ENCODE peak calls at places on chromosome 10, in eight cellular contexts. C, V, I, F, P, R, D and J are unnamed samples.

GRCh38 chr10:80122746-80123145 is 9.8 kb upstream of the PLAC9 start:
- DNase-seq in V (no peak), F (no peak), I (no peak), C (no peak), R (no peak), P (no peak), D (no peak), J (peak; percentile 57)

GRCh38 chr10:61399386-61399785 is 53.8 kb downstream of the TMEM26 start:
- DNase-seq in F (peak; percentile 1), I (no peak), C (no peak), V (no peak), R (no peak), D (no peak), P (peak; percentile 83), J (peak; percentile 11)

GRCh38 chr10:124722812-124723783 is 21.1 kb downstream of the FAM53B start:
- DNase-seq in R (no peak), F (no peak), I (no peak), C (peak; percentile 61), V (no peak), P (no peak), D (peak; percentile 27), J (no peak)

GRCh38 chr10:131094406-131095108 is 217.0 kb downstream of the TCERG1L start:
- DNase-seq in C (no peak), I (no peak), D (no peak), F (peak; percentile 31), P (no peak), R (no peak), V (no peak), J (no peak)

GRCh38 chr10:98254234-98254858 is 13.6 kb downstream of the LOXL4 start:
- DNase-seq in F (no peak), P (no peak), C (no peak), I (no peak), D (no peak), V (no peak), R (no peak), J (no peak)

GRCh38 chr10:8389630-8390029 is 335.1 kb downstream of the GATA3 start:
- DNase-seq in I (no peak), F (no peak), C (no peak), R (no peak), P (peak; percentile 70), D (no peak), V (no peak), J (no peak)

GRCh38 chr10:34358729-34359128 is 456.4 kb downstream of the PARD3 start:
- DNase-seq in C (no peak), F (no peak), P (no peak), V (no peak), I (no peak), R (no peak), D (no peak), J (no peak)

GRCh38 chr10:106919798-106920382 is 244.6 kb downstream of the SORCS1 start:
- DNase-seq in I (no peak), R (no peak), C (no peak), P (no peak), D (no peak), V (no peak), F (no peak), J (no peak)

GRCh38 chr10:62861507-62861906 is 45.3 kb upstream of the EGR2 start:
- DNase-seq in F (no peak), C (no peak), R (no peak), V (no peak), I (no peak), P (peak; percentile 49), D (no peak), J (peak; percentile 14)

GRCh38 chr10:91137822-91138221 is 82.6 kb upstream of the PCGF5 start:
- DNase-seq in C (no peak), F (no peak), R (peak; percentile 57), I (no peak), V (no peak), D (no peak), P (no peak), J (no peak)

GRCh38 chr10:96334888-96335526 is 23.8 kb downstream of the OPALIN start:
- DNase-seq in V (no peak), P (peak; percentile 14), I (no peak), F (peak; percentile 49), D (no peak), R (peak; percentile 30), C (no peak), J (peak; percentile 57)

GRCh38 chr10:15037691-15038090 is 6.1 kb upstream of the OLAH start:
- DNase-seq in R (no peak), C (no peak), I (no peak), V (no peak), P (no peak), D (no peak), F (no peak), J (no peak)

GRCh38 chr10:24645784-24646183 is 77.9 kb downstream of the ARHGAP21 start:
- DNase-seq in D (no peak), F (no peak), I (no peak), C (no peak), P (peak; percentile 14), R (no peak), V (no peak), J (no peak)

GRCh38 chr10:12432402-12433189 is 83.2 kb downstream of the CAMK1D start:
- DNase-seq in I (no peak), F (no peak), P (no peak), V (no peak), R (peak; percentile 71), C (no peak), D (no peak), J (no peak)